ENCODE peak calls at places on chromosome 19, in five cellular contexts. N is sciatic nerve, H is iPS DF 6.9, J is GF-D8, G is chondrocyte. E is an unnamed sample.

GRCh38 chr19:51188227-51188559 is 36.7 kb upstream of the CD33 start:
- DNase-seq in N (peak), H (no peak), J (no peak), G (no peak), E (no peak)

GRCh38 chr19:18340237-18340989 is at the start of gene PGPEP1:
- DNase-seq in N (peak), H (no peak), J (peak), G (no peak), E (no peak)

GRCh38 chr19:51703655-51704515 is 10.8 kb downstream of the SPACA6 start:
- DNase-seq in N (peak), H (peak), J (peak), G (peak), E (peak)

GRCh38 chr19:52570005-52570861 is at the start of gene ZNF701:
- DNase-seq in N (peak), H (peak), J (peak), G (peak), E (peak)

GRCh38 chr19:16370671-16371391 is 46.2 kb downstream of the KLF2 start:
- DNase-seq in N (no peak), H (no peak), J (no peak), G (peak), E (no peak)

GRCh38 chr19:10517361-10517759 is at the start of gene S1PR5:
- DNase-seq in N (no peak), H (no peak), J (no peak), G (no peak), E (no peak)

GRCh38 chr19:51242881-51243280 is 8.0 kb upstream of the SIGLECL1 start:
- DNase-seq in N (no peak), H (no peak), J (peak), G (no peak), E (no peak)

GRCh38 chr19:48619692-48620565 is 623 bp downstream of the SPHK2 start:
- DNase-seq in N (no peak), H (no peak), J (no peak), G (no peak), E (no peak)

GRCh38 chr19:45340232-45340898 is at the start of gene KLC3:
- DNase-seq in N (no peak), H (no peak), J (no peak), G (no peak), E (peak)

GRCh38 chr19:1007852-1008251 is 7.6 kb downstream of the GRIN3B start:
- DNase-seq in N (no peak), H (no peak), J (no peak), G (no peak), E (no peak)

GRCh38 chr19:47415953-47416666 is 3.2 kb downstream of the MEIS3 start:
- DNase-seq in N (no peak), H (no peak), J (no peak), G (no peak), E (no peak)

GRCh38 chr19:56015756-56016155 is 29.2 kb downstream of the NLRP5 start:
- DNase-seq in N (no peak), H (no peak), J (no peak), G (no peak), E (no peak)

GRCh38 chr19:28615966-28616365 is 597.0 kb downstream of the UQCRFS1 start:
- DNase-seq in N (no peak), H (no peak), J (no peak), G (no peak), E (no peak)